ENCODE peak calls at places on chromosomes 7 and 10, in eight cellular contexts. One of them, this sample, is unnamed. For H3K4me1, the result is how much of the 10 kb centered on the place peaks cover.

GRCh38 chr7:41969713-41970112 is 266.8 kb upstream of the INHBA start:
- DNase-seq in transverse colon: no peak
- DNase-seq in CD8-positive, alpha-beta T cell: no peak
- DNase-seq in psoas muscle: no peak
- DNase-seq in H1: no peak
- DNase-seq in left ventricle myocardium inferior: no peak
- DNase-seq in GM23338: no peak
- DNase-seq in adrenal gland: no peak
- DNase-seq in this sample: no peak

GRCh38 chr10:69405221-69405620 is 11.5 kb downstream of the TACR2 start:
- DNase-seq in transverse colon: no peak
- DNase-seq in CD8-positive, alpha-beta T cell: no peak
- DNase-seq in psoas muscle: no peak
- DNase-seq in H1: no peak
- DNase-seq in left ventricle myocardium inferior: no peak
- DNase-seq in GM23338: no peak
- DNase-seq in adrenal gland: no peak
- DNase-seq in this sample: no peak

GRCh38 chr7:132133501-132133900 is 442.8 kb downstream of the PLXNA4 start:
- DNase-seq in transverse colon: no peak
- DNase-seq in CD8-positive, alpha-beta T cell: no peak
- DNase-seq in psoas muscle: no peak
- DNase-seq in H1: no peak
- DNase-seq in left ventricle myocardium inferior: no peak
- DNase-seq in GM23338: no peak
- DNase-seq in adrenal gland: no peak
- DNase-seq in this sample: no peak

GRCh38 chr7:102912742-102913141 is at the start of gene LRRC17:
- DNase-seq in transverse colon: no peak
- DNase-seq in CD8-positive, alpha-beta T cell: no peak
- DNase-seq in psoas muscle: no peak
- DNase-seq in H1: no peak
- DNase-seq in left ventricle myocardium inferior: no peak
- DNase-seq in GM23338: peak
- DNase-seq in adrenal gland: no peak
- DNase-seq in this sample: no peak

GRCh38 chr10:20885678-20886077 is 11.4 kb downstream of the NEBL start:
- DNase-seq in transverse colon: no peak
- DNase-seq in CD8-positive, alpha-beta T cell: no peak
- DNase-seq in psoas muscle: no peak
- DNase-seq in H1: no peak
- DNase-seq in left ventricle myocardium inferior: no peak
- DNase-seq in GM23338: no peak
- DNase-seq in adrenal gland: no peak
- DNase-seq in this sample: no peak

GRCh38 chr7:2516194-2516555 is 3.4 kb upstream of the LFNG start:
- DNase-seq in transverse colon: no peak
- DNase-seq in CD8-positive, alpha-beta T cell: no peak
- DNase-seq in psoas muscle: no peak
- DNase-seq in H1: no peak
- DNase-seq in left ventricle myocardium inferior: no peak
- DNase-seq in GM23338: no peak
- DNase-seq in adrenal gland: no peak
- DNase-seq in this sample: no peak

GRCh38 chr10:63464402-63465292 is 1.1 kb downstream of the JMJD1C start:
- DNase-seq in transverse colon: no peak
- DNase-seq in CD8-positive, alpha-beta T cell: no peak
- DNase-seq in psoas muscle: no peak
- DNase-seq in H1: no peak
- DNase-seq in left ventricle myocardium inferior: no peak
- DNase-seq in GM23338: no peak
- DNase-seq in adrenal gland: no peak
- DNase-seq in this sample: no peak

GRCh38 chr10:55550241-55550640 is 749.2 kb upstream of the PCDH15 start:
- DNase-seq in transverse colon: no peak
- DNase-seq in CD8-positive, alpha-beta T cell: no peak
- DNase-seq in psoas muscle: no peak
- DNase-seq in H1: no peak
- DNase-seq in left ventricle myocardium inferior: no peak
- DNase-seq in GM23338: no peak
- DNase-seq in adrenal gland: no peak
- DNase-seq in this sample: no peak

GRCh38 chr7:106071356-106071998 is 40.6 kb downstream of the SYPL1 start:
- DNase-seq in transverse colon: peak
- DNase-seq in CD8-positive, alpha-beta T cell: peak
- DNase-seq in psoas muscle: no peak
- DNase-seq in H1: no peak
- DNase-seq in left ventricle myocardium inferior: no peak
- DNase-seq in GM23338: no peak
- DNase-seq in adrenal gland: no peak
- DNase-seq in this sample: no peak

GRCh38 chr7:132102942-132103341 is 473.3 kb downstream of the PLXNA4 start:
- DNase-seq in transverse colon: no peak
- DNase-seq in CD8-positive, alpha-beta T cell: no peak
- DNase-seq in psoas muscle: no peak
- DNase-seq in H1: no peak
- DNase-seq in left ventricle myocardium inferior: no peak
- DNase-seq in GM23338: no peak
- DNase-seq in adrenal gland: no peak
- DNase-seq in this sample: no peak

GRCh38 chr10:34817054-34817453 is 2.0 kb upstream of the PARD3 start:
- DNase-seq in transverse colon: no peak
- DNase-seq in CD8-positive, alpha-beta T cell: no peak
- DNase-seq in psoas muscle: no peak
- DNase-seq in H1: no peak
- DNase-seq in left ventricle myocardium inferior: no peak
- DNase-seq in GM23338: no peak
- DNase-seq in adrenal gland: no peak
- DNase-seq in this sample: no peak

GRCh38 chr10:34815174-34816066 is at the start of gene PARD3:
- DNase-seq in transverse colon: peak
- DNase-seq in CD8-positive, alpha-beta T cell: no peak
- DNase-seq in psoas muscle: peak
- DNase-seq in H1: peak
- DNase-seq in left ventricle myocardium inferior: peak
- DNase-seq in GM23338: peak
- DNase-seq in adrenal gland: peak
- DNase-seq in this sample: no peak

GRCh38 chr10:34817586-34817985 is 2.5 kb upstream of the PARD3 start:
- DNase-seq in transverse colon: no peak
- DNase-seq in CD8-positive, alpha-beta T cell: no peak
- DNase-seq in psoas muscle: no peak
- DNase-seq in H1: no peak
- DNase-seq in left ventricle myocardium inferior: no peak
- DNase-seq in GM23338: no peak
- DNase-seq in adrenal gland: no peak
- DNase-seq in this sample: no peak

GRCh38 chr10:34814228-34815173 is 595 bp downstream of the PARD3 start:
- DNase-seq in transverse colon: peak
- DNase-seq in CD8-positive, alpha-beta T cell: no peak
- DNase-seq in psoas muscle: peak
- DNase-seq in H1: peak
- DNase-seq in left ventricle myocardium inferior: peak
- DNase-seq in GM23338: peak
- DNase-seq in adrenal gland: peak
- DNase-seq in this sample: no peak

GRCh38 chr10:34816067-34817002 is 1.2 kb upstream of the PARD3 start:
- DNase-seq in transverse colon: peak
- DNase-seq in CD8-positive, alpha-beta T cell: no peak
- DNase-seq in psoas muscle: no peak
- DNase-seq in H1: no peak
- DNase-seq in left ventricle myocardium inferior: no peak
- DNase-seq in GM23338: peak
- DNase-seq in adrenal gland: peak
- DNase-seq in this sample: no peak
- TF ChIP-seq CTCF in transverse colon: no peak
- TF ChIP-seq CTCF in CD8-positive, alpha-beta T cell: no peak
- TF ChIP-seq CTCF in psoas muscle: no peak
- TF ChIP-seq CTCF in H1: no peak
- TF ChIP-seq CTCF in left ventricle myocardium inferior: peak
- TF ChIP-seq CTCF in GM23338: no peak
- TF ChIP-seq CTCF in adrenal gland: no peak
- TF ChIP-seq CTCF in this sample: no peak

GRCh38 chr10:132458595-132459251 is 61.7 kb downstream of the PWWP2B start:
- DNase-seq in transverse colon: peak
- DNase-seq in CD8-positive, alpha-beta T cell: peak
- DNase-seq in psoas muscle: peak
- DNase-seq in H1: peak
- DNase-seq in left ventricle myocardium inferior: no peak
- DNase-seq in GM23338: peak
- DNase-seq in adrenal gland: peak
- DNase-seq in this sample: no peak
- H3K4me1 ChIP-seq in transverse colon: under half
- H3K4me1 ChIP-seq in CD8-positive, alpha-beta T cell: under half
- H3K4me1 ChIP-seq in psoas muscle: under half
- H3K4me1 ChIP-seq in H1: under half
- H3K4me1 ChIP-seq in left ventricle myocardium inferior: under half
- H3K4me1 ChIP-seq in GM23338: under half
- H3K4me1 ChIP-seq in adrenal gland: under half
- H3K4me1 ChIP-seq in this sample: under half

GRCh38 chr10:15058689-15059088 is 14.9 kb downstream of the OLAH start:
- DNase-seq in transverse colon: no peak
- DNase-seq in CD8-positive, alpha-beta T cell: no peak
- DNase-seq in psoas muscle: no peak
- DNase-seq in H1: no peak
- DNase-seq in left ventricle myocardium inferior: no peak
- DNase-seq in GM23338: no peak
- DNase-seq in adrenal gland: no peak
- DNase-seq in this sample: no peak

GRCh38 chr10:15060638-15061037 is 16.9 kb downstream of the OLAH start:
- DNase-seq in transverse colon: no peak
- DNase-seq in CD8-positive, alpha-beta T cell: no peak
- DNase-seq in psoas muscle: no peak
- DNase-seq in H1: no peak
- DNase-seq in left ventricle myocardium inferior: no peak
- DNase-seq in GM23338: no peak
- DNase-seq in adrenal gland: no peak
- DNase-seq in this sample: no peak

DNA sequence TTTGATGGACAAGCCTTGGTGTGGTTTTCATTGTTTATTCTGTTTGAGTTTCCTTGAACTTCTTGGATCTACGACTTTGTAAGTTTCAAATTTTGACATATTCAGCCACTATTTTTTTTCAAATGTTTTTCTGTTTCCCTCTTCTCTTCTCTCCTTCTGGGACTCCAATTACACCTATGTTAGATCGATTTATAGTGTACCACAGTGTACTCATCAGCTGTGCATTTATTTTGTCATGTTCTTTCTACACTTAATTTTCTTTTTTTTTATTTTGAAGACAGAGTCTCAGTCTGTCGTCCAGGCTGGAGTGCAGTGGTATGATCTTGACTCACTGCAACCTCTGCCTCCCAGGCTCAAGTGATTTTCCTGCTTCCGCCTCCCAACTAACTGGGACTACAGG is 16.2 kb downstream of the OLAH start:
- DNase-seq in transverse colon: no peak
- DNase-seq in CD8-positive, alpha-beta T cell: no peak
- DNase-seq in psoas muscle: no peak
- DNase-seq in H1: no peak
- DNase-seq in left ventricle myocardium inferior: no peak
- DNase-seq in GM23338: no peak
- DNase-seq in adrenal gland: no peak
- DNase-seq in this sample: no peak
- TF ChIP-seq CTCF in transverse colon: no peak
- TF ChIP-seq CTCF in CD8-positive, alpha-beta T cell: no peak
- TF ChIP-seq CTCF in psoas muscle: no peak
- TF ChIP-seq CTCF in H1: no peak
- TF ChIP-seq CTCF in left ventricle myocardium inferior: no peak
- TF ChIP-seq CTCF in GM23338: no peak
- TF ChIP-seq CTCF in adrenal gland: no peak
- TF ChIP-seq CTCF in this sample: no peak

DNA sequence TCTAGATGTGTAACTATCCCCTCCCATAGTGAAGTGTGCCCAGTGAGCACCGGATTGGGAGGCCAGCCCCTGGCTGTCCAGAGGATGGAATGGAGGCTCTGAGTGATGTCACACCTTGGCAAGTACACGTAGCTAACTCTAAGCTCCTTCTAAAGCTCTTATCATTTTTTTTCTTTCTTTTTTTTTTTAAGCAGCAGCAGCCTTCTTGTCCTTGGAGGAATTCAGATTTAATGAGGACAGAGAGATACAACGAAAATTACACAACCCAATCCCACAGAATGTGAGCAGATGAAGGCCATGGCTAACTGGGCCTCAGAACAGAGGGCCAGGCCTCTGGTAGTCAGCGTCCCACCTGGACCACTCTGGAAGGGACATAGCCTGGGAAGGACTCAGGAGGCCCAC is 11.3 kb downstream of the TNS3 start:
- DNase-seq in transverse colon: no peak
- DNase-seq in CD8-positive, alpha-beta T cell: no peak
- DNase-seq in psoas muscle: peak
- DNase-seq in H1: no peak
- DNase-seq in left ventricle myocardium inferior: no peak
- DNase-seq in GM23338: no peak
- DNase-seq in adrenal gland: no peak
- DNase-seq in this sample: no peak
- H3K4me1 ChIP-seq in transverse colon: under half
- H3K4me1 ChIP-seq in CD8-positive, alpha-beta T cell: under half
- H3K4me1 ChIP-seq in psoas muscle: under half
- H3K4me1 ChIP-seq in H1: under half
- H3K4me1 ChIP-seq in left ventricle myocardium inferior: half or more
- H3K4me1 ChIP-seq in GM23338: under half
- H3K4me1 ChIP-seq in adrenal gland: half or more
- H3K4me1 ChIP-seq in this sample: half or more

DNA sequence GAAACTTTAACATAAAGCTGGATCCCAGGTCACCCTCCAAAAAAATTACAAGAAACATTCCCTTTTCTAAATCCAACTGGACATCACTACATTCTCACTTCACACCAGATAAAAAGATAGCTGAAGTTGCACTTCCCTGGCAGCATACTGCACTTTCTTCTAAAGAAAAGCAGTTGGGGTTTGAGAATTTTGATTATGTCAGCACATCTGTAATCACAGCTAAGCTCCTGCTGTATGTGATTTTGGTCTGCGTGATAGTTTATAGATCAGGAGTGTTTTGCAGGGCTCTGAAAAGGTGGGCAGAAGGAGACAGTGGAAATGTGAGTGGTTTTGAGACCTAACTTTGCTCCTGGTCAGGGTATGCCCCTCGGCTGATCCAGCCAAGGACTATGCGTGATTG is 199.1 kb upstream of the AKR1E2 start:
- DNase-seq in transverse colon: no peak
- DNase-seq in CD8-positive, alpha-beta T cell: no peak
- DNase-seq in psoas muscle: no peak
- DNase-seq in H1: no peak
- DNase-seq in left ventricle myocardium inferior: no peak
- DNase-seq in GM23338: no peak
- DNase-seq in adrenal gland: no peak
- DNase-seq in this sample: no peak
- TF ChIP-seq CTCF in transverse colon: no peak
- TF ChIP-seq CTCF in CD8-positive, alpha-beta T cell: no peak
- TF ChIP-seq CTCF in psoas muscle: no peak
- TF ChIP-seq CTCF in H1: no peak
- TF ChIP-seq CTCF in left ventricle myocardium inferior: no peak
- TF ChIP-seq CTCF in GM23338: no peak
- TF ChIP-seq CTCF in adrenal gland: no peak
- TF ChIP-seq CTCF in this sample: no peak